ENCODE peak calls at places on chromosome 17, in nine cellular contexts. D is CD8-positive, alpha-beta memory T cell; C is neuronal stem cell; A is A549; M is uterus; O is mucosa of descending colon; U is heart right ventricle; K is H1; I is tibial nerve. H is an unnamed sample. For H3K4me1 and H3K9me3, the result is how much of the 10 kb centered on the place peaks cover.

GRCh38 chr17:69246726-69247375 is 18.2 kb upstream of the ABCA10 start:
- DNase-seq in D (no peak), A (peak), U (no peak), M (no peak), C (peak), K (no peak), O (no peak), I (no peak), H (peak)

GRCh38 chr17:35890774-35891155 is 10.6 kb upstream of the CCL5 start:
- DNase-seq in M (no peak), A (no peak), D (peak), I (no peak), C (no peak), U (no peak), O (peak), K (no peak), H (no peak)

GRCh38 chr17:21218101-21218500 is 4.1 kb upstream of the TMEM11 start:
- DNase-seq in O (no peak), M (no peak), C (no peak), D (no peak), A (no peak), K (no peak), I (no peak), U (no peak), H (no peak)

GRCh38 chr17:42248351-42249179 is 27.6 kb downstream of the STAT5B start:
- DNase-seq in A (no peak), U (peak), I (peak), C (no peak), K (no peak), M (peak), O (no peak), D (peak), H (no peak)

GRCh38 chr17:7215652-7216139 is 3.9 kb downstream of the DLG4 start:
- DNase-seq in D (no peak), C (no peak), U (no peak), A (no peak), K (no peak), O (peak), M (no peak), I (no peak), H (no peak)

GRCh38 chr17:77106874-77107358 is 33.9 kb upstream of the SEC14L1 start:
- DNase-seq in K (no peak), C (no peak), I (no peak), D (no peak), O (no peak), M (no peak), A (no peak), U (no peak), H (no peak)

GRCh38 chr17:15966879-15967248 is 21.9 kb downstream of the ADORA2B start:
- DNase-seq in M (peak), U (no peak), I (no peak), O (peak), D (no peak), C (no peak), A (no peak), K (peak), H (no peak)

GRCh38 chr17:59840329-59840907 is 52.3 kb downstream of the TUBD1 start:
- DNase-seq in C (no peak), K (no peak), A (peak), M (no peak), U (no peak), D (no peak), I (no peak), O (no peak), H (no peak)

GRCh38 chr17:67461228-67461780 is 84.2 kb downstream of the PITPNC1 start:
- DNase-seq in U (no peak), I (no peak), A (no peak), K (no peak), M (no peak), D (no peak), O (no peak), C (no peak), H (no peak)

GRCh38 chr17:75638893-75639292 is 5.7 kb downstream of the SMIM5 start:
- DNase-seq in U (peak), A (no peak), O (no peak), I (no peak), K (no peak), M (no peak), D (no peak), C (no peak), H (no peak)

GRCh38 chr17:43014020-43014615 is 7.5 kb downstream of the IFI35 start:
- DNase-seq in D (no peak), I (no peak), K (no peak), C (no peak), O (no peak), A (no peak), U (peak), M (no peak), H (no peak)

GRCh38 chr17:77374170-77374936 is 233.6 kb downstream of the SEC14L1 start:
- DNase-seq in O (peak), M (peak), C (peak), D (peak), U (peak), I (peak), A (no peak), K (peak), H (no peak)

GRCh38 chr17:33967608-33968349 is 287.3 kb upstream of the CCL2 start:
- DNase-seq in M (no peak), I (no peak), K (no peak), D (no peak), A (no peak), U (no peak), C (no peak), O (no peak), H (no peak)

GRCh38 chr17:48555183-48555615 is 10.3 kb upstream of the HOXB2 start:
- DNase-seq in K (no peak), D (no peak), C (no peak), M (peak), U (no peak), I (no peak), O (no peak), A (peak), H (peak)

GRCh38 chr17:83198366-83199341 is 119.2 kb downstream of the METRNL start:
- DNase-seq in K (no peak), C (no peak), D (no peak), I (peak), M (no peak), U (no peak), A (no peak), O (peak), H (no peak)

GRCh38 chr17:57379237-57380054 is 123.1 kb downstream of the MSI2 start:
- DNase-seq in K (no peak), D (no peak), O (no peak), A (no peak), I (no peak), C (peak), U (peak), M (peak), H (no peak)

GRCh38 chr17:80919331-80920284 is 72.0 kb upstream of the CHMP6 start:
- DNase-seq in K (no peak), U (no peak), O (no peak), A (no peak), D (no peak), I (no peak), M (peak), C (no peak), H (no peak)

GRCh38 chr17:76179496-76180467 is 38.7 kb upstream of the FOXJ1 start:
- DNase-seq in U (no peak), C (no peak), I (no peak), K (no peak), A (peak), O (no peak), M (no peak), D (no peak), H (no peak)

GRCh38 chr17:51848451-51848850 is 310.1 kb downstream of the CA10 start:
- DNase-seq in K (no peak), A (no peak), C (no peak), O (no peak), U (no peak), I (no peak), M (no peak), D (no peak), H (no peak)

GRCh38 chr17:44004761-44005526 is 522 bp downstream of the NAGS start:
- DNase-seq in O (peak), A (no peak), C (no peak), I (no peak), M (no peak), K (peak), U (no peak), D (peak), H (no peak)

GRCh38 chr17:78367193-78367592 is 7.3 kb upstream of the SOCS3 start:
- DNase-seq in C (no peak), U (no peak), M (no peak), I (no peak), A (no peak), O (no peak), K (no peak), D (no peak), H (no peak)

GRCh38 chr17:49223517-49224197 is 6.9 kb downstream of the PHOSPHO1 start:
- DNase-seq in I (peak), O (peak), A (peak), K (peak), C (peak), U (peak), M (peak), D (peak), H (peak)

GRCh38 chr17:42312035-42312284 is 23.7 kb downstream of the STAT5A start:
- DNase-seq in A (no peak), D (no peak), K (no peak), O (no peak), C (no peak), M (no peak), U (no peak), I (no peak), H (no peak)

GRCh38 chr17:50660042-50660886 is 25.6 kb downstream of the ABCC3 start:
- DNase-seq in I (no peak), K (no peak), O (peak), C (no peak), A (peak), D (no peak), U (no peak), M (no peak), H (no peak)

GRCh38 chr17:81516439-81516838 is 3.8 kb upstream of the ACTG1 start:
- DNase-seq in U (no peak), D (no peak), A (no peak), I (no peak), O (peak), M (peak), C (no peak), K (no peak), H (no peak)

GRCh38 chr17:70295329-70295728 is 126.0 kb downstream of the KCNJ2 start:
- DNase-seq in I (no peak), O (no peak), D (no peak), A (no peak), M (no peak), U (no peak), K (no peak), C (no peak), H (no peak)

GRCh38 chr17:71029246-71029645 is 859.9 kb downstream of the KCNJ2 start:
- DNase-seq in O (no peak), A (no peak), U (no peak), K (no peak), I (no peak), C (no peak), M (no peak), D (no peak), H (no peak)

GRCh38 chr17:17510456-17511292 is 14.5 kb upstream of the RASD1 start:
- DNase-seq in A (no peak), M (no peak), C (no peak), K (no peak), D (no peak), I (no peak), O (peak), U (no peak), H (no peak)

GRCh38 chr17:15740570-15741120 is 8.6 kb downstream of the TBC1D26 start:
- DNase-seq in A (no peak), U (no peak), K (no peak), D (no peak), M (no peak), O (no peak), C (no peak), I (no peak), H (no peak)

GRCh38 chr17:2251098-2251497 is 52.5 kb downstream of the SMG6 start:
- DNase-seq in U (no peak), C (no peak), M (no peak), D (no peak), K (no peak), I (no peak), A (no peak), O (no peak), H (no peak)

GRCh38 chr17:29162082-29162908 is 17.9 kb downstream of the MYO18A start:
- DNase-seq in U (no peak), A (no peak), M (no peak), O (no peak), K (no peak), D (no peak), I (no peak), C (no peak), H (peak)
- H3K4me1 ChIP-seq in U (half or more), A (under half), M (under half), O (under half), K (under half), D (under half), I (half or more), C (under half), H (under half)

GRCh38 chr17:61402073-61402541 is 2.5 kb downstream of the TBX2 start:
- DNase-seq in K (no peak), C (no peak), D (no peak), O (peak), U (no peak), A (no peak), M (no peak), I (no peak), H (no peak)
- H3K4me3 ChIP-seq in K (no peak), C (no peak), D (no peak), O (no peak), U (peak), A (no peak), M (peak), I (peak), H (no peak)

DNA sequence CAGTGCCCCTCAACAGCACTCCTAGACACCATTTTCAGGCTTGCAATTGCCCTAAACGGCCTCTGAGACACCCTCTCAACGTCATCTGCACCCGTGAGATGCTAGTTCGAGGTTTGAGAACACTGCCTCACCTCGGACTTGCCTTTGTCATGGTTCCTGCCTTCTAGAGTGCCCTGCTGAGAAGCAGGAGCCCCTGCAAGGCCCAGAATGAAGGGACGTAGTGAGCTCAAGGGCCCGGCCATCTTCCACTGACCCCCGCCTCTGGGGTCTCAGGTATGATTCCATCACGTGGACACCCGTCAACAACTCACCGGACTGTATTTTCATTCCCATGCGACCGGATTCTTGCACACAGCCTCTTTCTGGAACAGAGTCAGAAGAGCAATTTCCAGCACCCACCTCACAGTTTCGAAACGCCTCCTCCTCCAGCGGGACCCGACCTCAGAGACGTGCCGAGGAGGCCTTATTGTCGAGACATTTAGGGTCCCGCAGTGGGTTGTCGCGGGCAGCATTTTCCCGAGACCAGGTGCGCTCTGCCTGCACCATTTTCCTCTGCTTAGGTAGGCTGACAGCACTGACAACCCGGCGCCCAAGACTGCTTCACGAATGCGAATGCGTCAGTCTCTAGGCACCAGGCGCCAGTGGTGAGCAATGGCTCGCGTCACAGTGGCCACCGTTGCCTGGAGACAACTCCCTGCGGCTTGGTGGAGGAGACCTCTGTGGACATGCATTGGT is 999.9 kb downstream of the KCNJ18 start:
- DNase-seq in O (no peak), U (no peak), I (no peak), C (no peak), K (no peak), A (no peak), D (no peak), M (no peak), H (no peak)
- H3K9me3 ChIP-seq in O (half or more), U (under half), I (under half), C (under half), K (half or more), A (under half), D (under half), M (under half), H (under half)

DNA sequence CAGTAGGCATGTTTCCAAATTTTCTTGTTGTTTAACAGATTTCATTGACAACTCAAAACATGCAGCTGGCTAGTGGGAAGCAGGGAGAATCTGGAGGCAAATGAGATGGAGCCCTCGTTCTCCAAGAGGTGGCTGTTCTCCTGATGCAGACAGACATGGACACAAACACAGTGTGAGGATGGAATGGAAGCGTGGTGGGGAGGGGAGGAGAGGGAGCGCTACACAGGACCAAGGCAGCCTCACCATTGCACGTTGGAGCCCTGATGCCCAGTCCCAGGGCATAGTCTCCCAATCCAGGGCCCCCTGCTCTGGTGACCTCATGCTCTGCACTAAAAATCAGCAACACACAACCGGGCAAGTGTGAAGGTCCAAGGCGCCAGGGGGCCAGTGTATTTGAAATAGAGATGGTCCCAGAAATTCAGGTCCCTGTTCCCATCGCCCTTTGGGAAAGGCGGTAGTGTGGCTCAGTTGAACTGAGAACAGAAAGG is 31.6 kb downstream of the SMARCE1 start:
- DNase-seq in D (no peak), K (no peak), C (no peak), A (no peak), U (no peak), I (no peak), O (no peak), M (no peak), H (no peak)
- H3K4me1 ChIP-seq in D (half or more), K (under half), C (under half), A (under half), U (under half), I (under half), O (under half), M (under half), H (under half)

H was measured in Caco-2.